ENCODE peak calls at places on chromosomes 13 and 19, in four cellular contexts. One of them, this sample, is unnamed.

GRCh38 chr19:1251233-1251502 is 2.8 kb downstream of the MIDN start:
- DNase-seq in T-cell: no peak
- DNase-seq in nephron progenitor cell: peak; percentile 49
- DNase-seq in T follicular helper cell: no peak
- DNase-seq in this sample: peak; percentile 59

GRCh38 chr13:110551284-110551683 is 10.2 kb downstream of the RAB20 start:
- DNase-seq in nephron progenitor cell: no peak
- DNase-seq in T follicular helper cell: no peak
- DNase-seq in T-cell: no peak
- DNase-seq in this sample: no peak

GRCh38 chr13:48194392-48194754 is 38.6 kb upstream of the ITM2B start:
- DNase-seq in T follicular helper cell: no peak
- DNase-seq in T-cell: no peak
- DNase-seq in nephron progenitor cell: no peak
- DNase-seq in this sample: no peak

GRCh38 chr19:41328157-41328817 is 18.3 kb downstream of the CCDC97 start:
- DNase-seq in T-cell: no peak
- DNase-seq in T follicular helper cell: no peak
- DNase-seq in nephron progenitor cell: no peak
- DNase-seq in this sample: no peak

GRCh38 chr19:46806651-46807050 is 18.3 kb upstream of the SLC1A5 start:
- DNase-seq in T follicular helper cell: no peak
- DNase-seq in T-cell: no peak
- DNase-seq in nephron progenitor cell: no peak
- DNase-seq in this sample: no peak

GRCh38 chr19:33039108-33039599 is 25.5 kb downstream of the RHPN2 start:
- DNase-seq in T follicular helper cell: no peak
- DNase-seq in T-cell: no peak
- DNase-seq in nephron progenitor cell: no peak
- DNase-seq in this sample: no peak

GRCh38 chr19:49113762-49114629 is at the start of gene LIN7B:
- DNase-seq in nephron progenitor cell: peak; percentile 81
- DNase-seq in T follicular helper cell: peak; percentile 68
- DNase-seq in T-cell: peak; percentile 68
- DNase-seq in this sample: peak; percentile 64

GRCh38 chr19:31214086-31214485 is 135.2 kb downstream of the TSHZ3 start:
- DNase-seq in T follicular helper cell: peak; percentile 81
- DNase-seq in T-cell: peak; percentile 85
- DNase-seq in nephron progenitor cell: no peak
- DNase-seq in this sample: peak; percentile 74

GRCh38 chr19:11286312-11286974 is 9.5 kb upstream of the TSPAN16 start:
- DNase-seq in T follicular helper cell: no peak
- DNase-seq in T-cell: no peak
- DNase-seq in nephron progenitor cell: no peak
- DNase-seq in this sample: no peak

GRCh38 chr13:114269281-114269770 is 12.1 kb upstream of the UPF3A start:
- DNase-seq in T-cell: no peak
- DNase-seq in T follicular helper cell: no peak
- DNase-seq in nephron progenitor cell: no peak
- DNase-seq in this sample: no peak

GRCh38 chr19:15195987-15196682 is 4.7 kb downstream of the NOTCH3 start:
- DNase-seq in T follicular helper cell: no peak
- DNase-seq in nephron progenitor cell: peak; percentile 49
- DNase-seq in T-cell: no peak
- DNase-seq in this sample: no peak

GRCh38 chr19:11296264-11296663 is 304 bp downstream of the TSPAN16 start:
- DNase-seq in T follicular helper cell: no peak
- DNase-seq in nephron progenitor cell: no peak
- DNase-seq in T-cell: no peak
- DNase-seq in this sample: no peak

GRCh38 chr13:57250472-57250871 is 83.5 kb downstream of the PRR20E start:
- DNase-seq in T follicular helper cell: no peak
- DNase-seq in T-cell: no peak
- DNase-seq in nephron progenitor cell: no peak
- DNase-seq in this sample: no peak

GRCh38 chr19:50315773-50316448 is 13.3 kb downstream of the KCNC3 start:
- DNase-seq in nephron progenitor cell: peak; percentile 46
- DNase-seq in T follicular helper cell: no peak
- DNase-seq in T-cell: no peak
- DNase-seq in this sample: no peak

GRCh38 chr13:29886446-29886845 is 36.0 kb upstream of the UBL3 start:
- DNase-seq in T follicular helper cell: no peak
- DNase-seq in T-cell: no peak
- DNase-seq in nephron progenitor cell: no peak
- DNase-seq in this sample: no peak

GRCh38 chr19:17332677-17333581 is 1.7 kb downstream of the ANO8 start:
- DNase-seq in T-cell: peak; percentile 38
- DNase-seq in T follicular helper cell: no peak
- DNase-seq in nephron progenitor cell: peak; percentile 59
- DNase-seq in this sample: no peak

GRCh38 chr19:4586691-4587090 is 27.2 kb upstream of the SEMA6B start:
- DNase-seq in T-cell: no peak
- DNase-seq in T follicular helper cell: no peak
- DNase-seq in nephron progenitor cell: no peak
- DNase-seq in this sample: no peak

GRCh38 chr13:38954844-38955243 is 35.8 kb downstream of the STOML3 start:
- DNase-seq in T follicular helper cell: no peak
- DNase-seq in T-cell: no peak
- DNase-seq in nephron progenitor cell: no peak
- DNase-seq in this sample: no peak

GRCh38 chr19:53624776-53625540 is 6.8 kb upstream of the DPRX start:
- DNase-seq in T-cell: no peak
- DNase-seq in T follicular helper cell: no peak
- DNase-seq in nephron progenitor cell: no peak
- DNase-seq in this sample: no peak

GRCh38 chr19:15248648-15249559 is 16.7 kb upstream of the EPHX3 start:
- DNase-seq in T follicular helper cell: no peak
- DNase-seq in nephron progenitor cell: no peak
- DNase-seq in T-cell: no peak
- DNase-seq in this sample: no peak

GRCh38 chr13:51282322-51282721 is 57.2 kb upstream of the SERPINE3 start:
- DNase-seq in nephron progenitor cell: no peak
- DNase-seq in T follicular helper cell: no peak
- DNase-seq in T-cell: no peak
- DNase-seq in this sample: no peak

GRCh38 chr19:7216373-7216902 is 77.8 kb downstream of the INSR start:
- DNase-seq in T-cell: no peak
- DNase-seq in nephron progenitor cell: no peak
- DNase-seq in T follicular helper cell: no peak
- DNase-seq in this sample: no peak

GRCh38 chr13:72782717-72783116 is 784 bp downstream of the PIBF1 start:
- DNase-seq in T-cell: no peak
- DNase-seq in T follicular helper cell: no peak
- DNase-seq in nephron progenitor cell: peak; percentile 8
- DNase-seq in this sample: no peak

GRCh38 chr13:83941669-83942335 is 59.5 kb upstream of the SLITRK1 start:
- DNase-seq in nephron progenitor cell: no peak
- DNase-seq in T follicular helper cell: no peak
- DNase-seq in T-cell: no peak
- DNase-seq in this sample: no peak

GRCh38 chr13:98879965-98880364 is 97.9 kb downstream of the DOCK9 start:
- DNase-seq in T-cell: no peak
- DNase-seq in nephron progenitor cell: no peak
- DNase-seq in T follicular helper cell: no peak
- DNase-seq in this sample: no peak

This sample was measured in effector CD4-positive, alpha-beta T cell.